ENCODE peak calls at places on chromosomes 6 and 20, in seven cellular contexts. A, V, T, M, Z, F and U are unnamed samples.

GRCh38 chr20:48294942-48295341 is 509.7 kb upstream of the SULF2 start:
- DNase-seq in A (peak; percentile 58), V (no peak), T (no peak), M (no peak), Z (no peak), F (no peak), U (no peak)

GRCh38 chr6:6057442-6058053 is 50.8 kb upstream of the NRN1 start:
- DNase-seq in A (no peak), V (peak; percentile 40), T (peak; percentile 21), M (peak; percentile 43), Z (no peak), F (no peak), U (no peak)

GRCh38 chr6:167839343-167839742 is 12.6 kb downstream of the AFDN start:
- DNase-seq in A (no peak), V (no peak), T (no peak), M (no peak), Z (no peak), F (no peak), U (no peak)

GRCh38 chr20:48667889-48668413 is 159.8 kb downstream of the PREX1 start:
- DNase-seq in A (no peak), V (no peak), T (no peak), M (no peak), Z (no peak), F (no peak), U (no peak)

GRCh38 chr6:45423901-45424627 is 46.3 kb upstream of the SUPT3H start:
- DNase-seq in A (peak; percentile 77), V (no peak), T (no peak), M (peak; percentile 16), Z (no peak), F (peak; percentile 11), U (no peak)

GRCh38 chr6:113586413-113586812 is 270.7 kb upstream of the MARCKS start:
- DNase-seq in A (no peak), V (peak; percentile 52), T (no peak), M (no peak), Z (no peak), F (no peak), U (no peak)

GRCh38 chr6:31736026-31736767 is at the start of gene CLIC1:
- DNase-seq in A (peak; percentile 93), V (peak; percentile 86), T (no peak), M (peak; percentile 87), Z (peak; percentile 40), F (peak; percentile 35), U (no peak)

GRCh38 chr20:49216991-49217578 is 2.1 kb upstream of the DDX27 start:
- DNase-seq in A (peak; percentile 99), V (peak; percentile 89), T (peak; percentile 38), M (peak; percentile 71), Z (peak; percentile 33), F (peak; percentile 85), U (peak; percentile 92)

GRCh38 chr20:1861347-1861987 is 33.7 kb upstream of the SIRPA start:
- DNase-seq in A (no peak), V (peak; percentile 24), T (no peak), M (no peak), Z (no peak), F (no peak), U (no peak)

GRCh38 chr6:7894272-7895124 is 16.1 kb downstream of the TXNDC5 start:
- DNase-seq in A (no peak), V (no peak), T (no peak), M (peak; percentile 61), Z (no peak), F (no peak), U (no peak)

GRCh38 chr20:8777866-8778265 is 291.0 kb upstream of the PLCB4 start:
- DNase-seq in A (no peak), V (no peak), T (no peak), M (no peak), Z (no peak), F (no peak), U (no peak)

GRCh38 chr6:116382587-116382986 is 11.8 kb downstream of the DSE start:
- DNase-seq in A (no peak), V (no peak), T (no peak), M (no peak), Z (no peak), F (no peak), U (no peak)

GRCh38 chr20:16562259-16562658 is 11.0 kb downstream of the KIF16B start:
- DNase-seq in A (no peak), V (no peak), T (no peak), M (no peak), Z (no peak), F (no peak), U (no peak)

GRCh38 chr6:43021270-43022047 is at the start of gene RRP36:
- DNase-seq in A (peak; percentile 93), V (peak; percentile 63), T (no peak), M (peak; percentile 91), Z (no peak), F (peak; percentile 49), U (peak; percentile 81)

GRCh38 chr6:139194740-139195139 is 59.9 kb downstream of the HECA start:
- DNase-seq in A (no peak), V (no peak), T (no peak), M (no peak), Z (no peak), F (no peak), U (no peak)

GRCh38 chr6:152380993-152381898 is 255.9 kb downstream of the SYNE1 start:
- DNase-seq in A (no peak), V (peak; percentile 97), T (peak; percentile 92), M (peak; percentile 39), Z (peak; percentile 91), F (peak; percentile 30), U (no peak)

GRCh38 chr6:161418458-161418945 is 144.6 kb upstream of the AGPAT4 start:
- DNase-seq in A (peak; percentile 66), V (peak; percentile 95), T (peak; percentile 59), M (peak; percentile 61), Z (peak; percentile 25), F (peak; percentile 20), U (no peak)

DNA sequence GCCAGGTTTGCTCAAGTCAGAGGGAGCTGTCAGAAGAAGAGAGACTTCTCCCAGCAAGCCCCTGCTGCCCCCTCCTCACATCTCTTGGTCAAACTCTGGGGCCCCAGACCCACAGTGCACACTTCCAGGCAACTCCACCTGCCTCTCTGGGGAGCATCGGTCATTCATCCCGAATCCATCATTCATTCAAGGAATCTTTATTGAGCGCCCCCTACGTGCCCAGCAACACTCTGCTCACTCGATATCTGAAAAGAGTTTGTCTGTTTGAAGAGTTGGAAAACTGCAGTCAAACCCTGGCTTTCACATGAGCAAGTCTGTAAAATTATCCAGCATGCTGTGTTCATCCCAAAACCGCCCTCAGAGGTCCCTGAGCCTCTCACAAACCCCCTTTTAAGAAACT is 66.2 kb downstream of the PRR18 start:
- DNase-seq in A (no peak), V (no peak), T (no peak), M (no peak), Z (no peak), F (no peak), U (no peak)
- TF ChIP-seq CTCF in A (peak; percentile 49), V (no peak), T (no peak), M (no peak), Z (no peak), F (no peak), U (no peak)

GRCh38 chr6:44245912-44246662 is 814 bp upstream of the HSP90AB1 start:
- DNase-seq in A (peak; percentile 100), V (peak; percentile 87), T (no peak), M (peak; percentile 93), Z (no peak), F (peak; percentile 91), U (peak; percentile 91)
- TF ChIP-seq CTCF in A (peak; percentile 63), V (peak; percentile 16), T (peak; percentile 42), M (peak; percentile 51), Z (peak; percentile 45), F (peak; percentile 53), U (peak; percentile 42)

DNA sequence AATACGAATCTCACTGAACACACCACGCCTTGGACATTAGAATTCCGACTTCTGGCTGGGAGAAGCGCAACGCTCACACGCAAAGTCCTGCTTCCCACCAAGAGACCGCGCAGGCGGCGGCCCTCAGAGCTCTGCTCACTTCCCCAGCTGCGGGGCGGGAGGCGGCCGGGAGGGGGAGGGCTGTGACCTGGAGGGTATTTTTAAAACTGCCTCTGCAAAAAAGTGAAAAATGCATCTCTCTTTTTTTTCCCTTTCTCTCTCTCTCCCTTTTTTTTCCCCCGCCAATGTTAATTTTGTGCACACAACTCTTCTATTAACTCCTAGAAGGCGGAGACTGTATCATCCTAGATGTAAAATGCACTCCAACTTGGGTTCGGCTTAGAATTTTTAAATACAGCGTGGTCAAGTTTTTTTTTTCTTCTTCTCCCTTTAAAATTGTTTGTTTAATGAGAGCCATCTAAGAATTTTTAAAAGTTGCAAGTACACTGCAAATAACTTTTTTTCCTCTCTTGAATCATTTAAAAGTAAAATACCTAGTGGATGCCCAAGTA is 66.4 kb downstream of the STX11 start:
- DNase-seq in A (no peak), V (no peak), T (no peak), M (peak; percentile 76), Z (no peak), F (no peak), U (no peak)
- TF ChIP-seq CTCF in A (no peak), V (no peak), T (peak; percentile 24), M (no peak), Z (peak; percentile 38), F (no peak), U (no peak)

DNA sequence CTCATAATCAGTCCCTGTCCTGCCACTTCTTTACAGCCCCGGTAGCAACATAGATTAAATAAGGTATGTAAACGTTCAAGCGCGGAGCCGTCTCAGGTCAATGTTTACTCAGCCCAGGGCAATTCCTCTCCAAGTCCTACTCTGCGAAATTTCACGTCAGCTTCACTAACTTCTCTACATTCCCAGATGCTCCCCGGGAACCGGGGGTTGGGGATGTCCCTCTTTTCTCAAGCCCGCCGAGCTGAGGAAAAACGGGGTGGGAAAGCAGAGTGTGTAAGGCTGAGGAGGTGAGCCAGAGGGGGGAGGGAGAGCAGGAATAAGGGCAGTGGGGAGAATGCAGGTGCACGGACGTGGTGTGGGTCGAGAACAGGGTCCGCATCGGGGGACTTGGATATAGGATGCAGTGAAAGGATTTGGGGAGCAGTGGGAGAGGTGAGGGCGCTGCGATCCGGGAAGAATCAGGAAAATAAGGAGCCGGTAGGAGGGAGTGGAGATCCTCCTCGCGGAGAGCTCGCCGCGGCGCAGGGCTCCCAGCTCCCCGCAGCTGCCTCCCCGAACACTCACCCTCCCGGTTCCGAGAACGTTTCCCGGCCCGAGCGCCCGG is 469 bp upstream of the TP53INP2 start:
- DNase-seq in A (peak; percentile 66), V (peak; percentile 27), T (no peak), M (peak; percentile 60), Z (no peak), F (no peak), U (no peak)
- TF ChIP-seq CTCF in A (peak; percentile 39), V (no peak), T (no peak), M (peak; percentile 7), Z (no peak), F (no peak), U (no peak)

DNA sequence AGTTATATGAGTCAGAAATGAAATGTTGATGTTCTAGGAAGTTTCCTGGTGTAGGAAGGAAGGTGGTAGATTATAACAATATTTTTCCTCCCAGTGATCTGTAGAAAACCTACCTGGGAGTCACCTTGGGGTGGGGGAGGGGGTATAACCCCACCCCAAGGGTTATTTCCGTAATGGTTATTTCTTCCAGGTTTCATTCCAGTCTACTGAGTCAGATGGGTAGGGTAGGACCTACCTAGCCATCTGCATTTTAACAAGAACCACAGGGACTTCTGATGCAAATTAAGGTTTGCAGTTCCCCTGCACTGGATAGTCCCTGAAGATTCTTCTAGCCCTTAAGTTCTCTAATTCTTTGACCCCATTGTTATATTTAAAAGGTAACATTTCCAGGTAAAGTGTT is 88.9 kb downstream of the ARMC2 start:
- DNase-seq in A (no peak), V (no peak), T (no peak), M (no peak), Z (no peak), F (no peak), U (no peak)
- TF ChIP-seq CTCF in A (no peak), V (no peak), T (no peak), M (no peak), Z (no peak), F (no peak), U (no peak)

GRCh38 chr6:98833101-98834059 is 994 bp upstream of the POU3F2 start:
- DNase-seq in A (peak; percentile 84), V (peak; percentile 58), T (no peak), M (peak; percentile 80), Z (no peak), F (no peak), U (peak; percentile 67)
- TF ChIP-seq CTCF in A (peak; percentile 29), V (peak; percentile 19), T (no peak), M (peak; percentile 18), Z (no peak), F (peak; percentile 28), U (no peak)